ENCODE peak calls at places on chromosome 13, in seven cellular contexts. B, X, J, U, S, E and V are unnamed samples.

GRCh38 chr13:40764587-40765403 is 6.2 kb downstream of the MRPS31 start:
- DNase-seq in B (no peak), X (no peak), J (no peak), U (no peak), S (no peak), E (peak; percentile 66), V (no peak)

GRCh38 chr13:85590231-85590931 is 208.8 kb downstream of the SLITRK6 start:
- DNase-seq in B (no peak), X (no peak), J (no peak), U (no peak), S (no peak), E (no peak), V (no peak)

GRCh38 chr13:106241974-106242373 is 293.5 kb downstream of the EFNB2 start:
- DNase-seq in B (no peak), X (no peak), J (no peak), U (no peak), S (no peak), E (no peak), V (no peak)

GRCh38 chr13:27969866-27970229 is 733 bp upstream of the CDX2 start:
- DNase-seq in B (no peak), X (no peak), J (no peak), U (no peak), S (no peak), E (no peak), V (no peak)

GRCh38 chr13:29808264-29808663 is 42.2 kb downstream of the UBL3 start:
- DNase-seq in B (no peak), X (no peak), J (no peak), U (no peak), S (no peak), E (no peak), V (no peak)

GRCh38 chr13:41004875-41005693 is 14.0 kb downstream of the ELF1 start:
- DNase-seq in B (peak; percentile 87), X (no peak), J (no peak), U (no peak), S (no peak), E (no peak), V (no peak)

GRCh38 chr13:72839831-72840426 is 58.0 kb downstream of the PIBF1 start:
- DNase-seq in B (no peak), X (no peak), J (peak; percentile 8), U (peak; percentile 34), S (peak; percentile 18), E (peak; percentile 52), V (no peak)

GRCh38 chr13:32228330-32229041 is 86.7 kb downstream of the ZAR1L start:
- DNase-seq in B (no peak), X (no peak), J (no peak), U (no peak), S (peak; percentile 48), E (no peak), V (no peak)

GRCh38 chr13:93814658-93815057 is 588.1 kb downstream of the GPC6 start:
- DNase-seq in B (no peak), X (no peak), J (no peak), U (no peak), S (no peak), E (no peak), V (no peak)

GRCh38 chr13:28531195-28531955 is 36.4 kb upstream of the FLT1 start:
- DNase-seq in B (no peak), X (no peak), J (no peak), U (no peak), S (peak; percentile 40), E (no peak), V (peak; percentile 60)

GRCh38 chr13:80430561-80430960 is 89.6 kb upstream of the SPRY2 start:
- DNase-seq in B (no peak), X (no peak), J (no peak), U (no peak), S (no peak), E (no peak), V (no peak)

GRCh38 chr13:100423375-100423774 is 165.2 kb downstream of the GGACT start:
- DNase-seq in B (no peak), X (no peak), J (no peak), U (no peak), S (peak; percentile 24), E (no peak), V (no peak)

GRCh38 chr13:51971520-51972426 is 39.5 kb downstream of the ATP7B start:
- DNase-seq in B (no peak), X (no peak), J (no peak), U (no peak), S (no peak), E (no peak), V (no peak)

GRCh38 chr13:69857188-69857821 is 250.3 kb upstream of the ATXN8OS start:
- DNase-seq in B (no peak), X (no peak), J (peak; percentile 50), U (no peak), S (no peak), E (no peak), V (no peak)

GRCh38 chr13:52348081-52348480 is 57.9 kb downstream of the THSD1 start:
- DNase-seq in B (no peak), X (peak; percentile 71), J (no peak), U (no peak), S (peak; percentile 78), E (no peak), V (no peak)

GRCh38 chr13:73684286-73684685 is 449.9 kb downstream of the KLF12 start:
- DNase-seq in B (no peak), X (no peak), J (peak; percentile 17), U (no peak), S (no peak), E (no peak), V (no peak)

GRCh38 chr13:25468330-25469178 is 96.8 kb downstream of the ATP8A2 start:
- DNase-seq in B (no peak), X (no peak), J (no peak), U (no peak), S (no peak), E (peak; percentile 37), V (no peak)

GRCh38 chr13:46170268-46170667 is 11.7 kb downstream of the LCP1 start:
- DNase-seq in B (no peak), X (no peak), J (no peak), U (no peak), S (no peak), E (no peak), V (no peak)

GRCh38 chr13:110915874-110916670 is 1.2 kb upstream of the ANKRD10 start:
- DNase-seq in B (no peak), X (no peak), J (peak; percentile 13), U (no peak), S (peak; percentile 31), E (no peak), V (no peak)

GRCh38 chr13:79435549-79435948 is 29.5 kb upstream of the RBM26 start:
- DNase-seq in B (no peak), X (no peak), J (no peak), U (no peak), S (peak; percentile 71), E (no peak), V (no peak)

GRCh38 chr13:94195715-94196114 is 283.8 kb downstream of the DCT start:
- DNase-seq in B (no peak), X (peak; percentile 20), J (no peak), U (peak; percentile 48), S (peak; percentile 89), E (no peak), V (no peak)

GRCh38 chr13:113863511-113864302 is at the start of gene GAS6:
- DNase-seq in B (no peak), X (no peak), J (no peak), U (no peak), S (peak; percentile 51), E (peak; percentile 48), V (no peak)

GRCh38 chr13:65551208-65551607 is 1678.9 kb downstream of the PCDH9 start:
- DNase-seq in B (no peak), X (no peak), J (no peak), U (no peak), S (no peak), E (no peak), V (no peak)

GRCh38 chr13:72284791-72285190 is 417.8 kb upstream of the DACH1 start:
- DNase-seq in B (no peak), X (no peak), J (no peak), U (no peak), S (no peak), E (no peak), V (no peak)

GRCh38 chr13:37899753-37900152 is 30.2 kb upstream of the TRPC4 start:
- DNase-seq in B (no peak), X (no peak), J (no peak), U (no peak), S (no peak), E (no peak), V (no peak)

GRCh38 chr13:34967851-34968562 is 25.9 kb downstream of the NBEA start:
- DNase-seq in B (no peak), X (no peak), J (no peak), U (no peak), S (no peak), E (no peak), V (no peak)